ENCODE peak calls at places on chromosomes 1 and 21, in ten cellular contexts. One of them, this sample, is unnamed.

GRCh38 chr1:56576880-56577858 is 2.2 kb downstream of the PLPP3 start:
- DNase-seq in AG10803: peak; percentile 42
- DNase-seq in amygdala: no peak
- DNase-seq in nucleus accumbens: no peak
- DNase-seq in GDM1: no peak
- DNase-seq in stimulated activated CD4-positive, alpha-beta T cell treated with anti-CD3 and anti-CD28 coated beads, Interleukin-1b, Interleukin-23, amount 100 ng/mL, for 1 hour: no peak
- DNase-seq in caudate nucleus: no peak
- DNase-seq in amniotic stem cell: no peak
- DNase-seq in cardiac muscle cell: peak; percentile 59
- DNase-seq in osteoblast: peak; percentile 85
- DNase-seq in this sample: no peak

GRCh38 chr1:8294170-8294697 is 23.7 kb upstream of the SLC45A1 start:
- DNase-seq in AG10803: no peak
- DNase-seq in amygdala: no peak
- DNase-seq in nucleus accumbens: no peak
- DNase-seq in GDM1: no peak
- DNase-seq in stimulated activated CD4-positive, alpha-beta T cell treated with anti-CD3 and anti-CD28 coated beads, Interleukin-1b, Interleukin-23, amount 100 ng/mL, for 1 hour: no peak
- DNase-seq in caudate nucleus: no peak
- DNase-seq in amniotic stem cell: no peak
- DNase-seq in cardiac muscle cell: no peak
- DNase-seq in osteoblast: no peak
- DNase-seq in this sample: no peak

GRCh38 chr1:910881-911721 is 12.6 kb upstream of the SAMD11 start:
- DNase-seq in AG10803: no peak
- DNase-seq in amygdala: no peak
- DNase-seq in nucleus accumbens: no peak
- DNase-seq in GDM1: no peak
- DNase-seq in stimulated activated CD4-positive, alpha-beta T cell treated with anti-CD3 and anti-CD28 coated beads, Interleukin-1b, Interleukin-23, amount 100 ng/mL, for 1 hour: no peak
- DNase-seq in caudate nucleus: no peak
- DNase-seq in amniotic stem cell: no peak
- DNase-seq in cardiac muscle cell: no peak
- DNase-seq in osteoblast: peak; percentile 93
- DNase-seq in this sample: no peak

GRCh38 chr1:95195046-95195445 is 39.0 kb upstream of the RWDD3 start:
- DNase-seq in AG10803: no peak
- DNase-seq in amygdala: no peak
- DNase-seq in nucleus accumbens: no peak
- DNase-seq in GDM1: no peak
- DNase-seq in stimulated activated CD4-positive, alpha-beta T cell treated with anti-CD3 and anti-CD28 coated beads, Interleukin-1b, Interleukin-23, amount 100 ng/mL, for 1 hour: no peak
- DNase-seq in caudate nucleus: no peak
- DNase-seq in amniotic stem cell: no peak
- DNase-seq in cardiac muscle cell: no peak
- DNase-seq in osteoblast: no peak
- DNase-seq in this sample: peak; percentile 69

GRCh38 chr1:27487927-27488522 is 1.9 kb downstream of the WASF2 start:
- DNase-seq in AG10803: peak; percentile 15
- DNase-seq in amygdala: no peak
- DNase-seq in nucleus accumbens: no peak
- DNase-seq in GDM1: no peak
- DNase-seq in stimulated activated CD4-positive, alpha-beta T cell treated with anti-CD3 and anti-CD28 coated beads, Interleukin-1b, Interleukin-23, amount 100 ng/mL, for 1 hour: no peak
- DNase-seq in caudate nucleus: no peak
- DNase-seq in amniotic stem cell: no peak
- DNase-seq in cardiac muscle cell: peak; percentile 39
- DNase-seq in osteoblast: no peak
- DNase-seq in this sample: no peak

GRCh38 chr21:28773036-28773435 is 219.6 kb downstream of the LTN1 start:
- DNase-seq in AG10803: peak; percentile 20
- DNase-seq in amygdala: no peak
- DNase-seq in nucleus accumbens: no peak
- DNase-seq in GDM1: no peak
- DNase-seq in stimulated activated CD4-positive, alpha-beta T cell treated with anti-CD3 and anti-CD28 coated beads, Interleukin-1b, Interleukin-23, amount 100 ng/mL, for 1 hour: no peak
- DNase-seq in caudate nucleus: no peak
- DNase-seq in amniotic stem cell: no peak
- DNase-seq in cardiac muscle cell: no peak
- DNase-seq in osteoblast: no peak
- DNase-seq in this sample: no peak

GRCh38 chr1:4253918-4254317 is 353.8 kb upstream of the C1orf174 start:
- DNase-seq in AG10803: no peak
- DNase-seq in amygdala: no peak
- DNase-seq in nucleus accumbens: no peak
- DNase-seq in GDM1: no peak
- DNase-seq in stimulated activated CD4-positive, alpha-beta T cell treated with anti-CD3 and anti-CD28 coated beads, Interleukin-1b, Interleukin-23, amount 100 ng/mL, for 1 hour: no peak
- DNase-seq in caudate nucleus: no peak
- DNase-seq in amniotic stem cell: no peak
- DNase-seq in cardiac muscle cell: no peak
- DNase-seq in osteoblast: no peak
- DNase-seq in this sample: no peak

GRCh38 chr1:238476881-238477280 is 586.2 kb upstream of the ZP4 start:
- DNase-seq in AG10803: no peak
- DNase-seq in amygdala: no peak
- DNase-seq in nucleus accumbens: no peak
- DNase-seq in GDM1: no peak
- DNase-seq in stimulated activated CD4-positive, alpha-beta T cell treated with anti-CD3 and anti-CD28 coated beads, Interleukin-1b, Interleukin-23, amount 100 ng/mL, for 1 hour: no peak
- DNase-seq in caudate nucleus: no peak
- DNase-seq in amniotic stem cell: no peak
- DNase-seq in cardiac muscle cell: no peak
- DNase-seq in osteoblast: no peak
- DNase-seq in this sample: no peak

This sample was measured in cerebellar nuclear complex.